ENCODE peak calls at places on chromosome 17, in four cellular contexts. T is stimulated activated CD8-positive, alpha-beta memory T cell treated with anti-CD3 and anti-CD28 coated beads, Interleukin-15, amount 100 ng/mL, for 1 hour; A is upper lobe of right lung; R is HEK293T. J is an unnamed sample.

GRCh38 chr17:57943140-57943539 is 12.1 kb downstream of the CUEDC1 start:
- DNase-seq in T (no peak), A (no peak), R (no peak), J (no peak)

GRCh38 chr17:17557796-17558195 is 33.7 kb downstream of the PEMT start:
- DNase-seq in T (no peak), A (no peak), R (no peak), J (peak; percentile 66)

GRCh38 chr17:37458805-37459204 is 30.9 kb upstream of the DUSP14 start:
- DNase-seq in T (no peak), A (no peak), R (no peak), J (no peak)

GRCh38 chr17:83128306-83129240 is 49.2 kb downstream of the METRNL start:
- DNase-seq in T (no peak), A (peak; percentile 53), R (no peak), J (no peak)

GRCh38 chr17:73340093-73340596 is 28.3 kb upstream of the CDC42EP4 start:
- DNase-seq in T (no peak), A (no peak), R (no peak), J (no peak)

GRCh38 chr17:44911133-44912001 is 3.9 kb downstream of the GFAP start:
- DNase-seq in T (no peak), A (peak; percentile 79), R (peak; percentile 71), J (peak; percentile 77)

GRCh38 chr17:19546289-19547065 is 12.8 kb downstream of the SLC47A1 start:
- DNase-seq in T (no peak), A (peak; percentile 73), R (no peak), J (peak; percentile 61)

GRCh38 chr17:62819511-62820221 is 11.6 kb upstream of the MARCHF10 start:
- DNase-seq in T (no peak), A (peak; percentile 84), R (peak; percentile 34), J (peak; percentile 63)

GRCh38 chr17:62179525-62180161 is 114.6 kb upstream of the MED13 start:
- DNase-seq in T (no peak), A (no peak), R (no peak), J (no peak)

GRCh38 chr17:44219126-44219635 is 294 bp downstream of the UBTF start:
- DNase-seq in T (no peak), A (peak; percentile 88), R (peak; percentile 73), J (peak; percentile 84)

GRCh38 chr17:32755045-32755805 is 121.7 kb downstream of the MYO1D start:
- DNase-seq in T (no peak), A (no peak), R (peak; percentile 24), J (no peak)

GRCh38 chr17:8436169-8436932 is 667 bp downstream of the NDEL1 start:
- DNase-seq in T (peak; percentile 17), A (peak; percentile 90), R (peak; percentile 64), J (peak; percentile 79)

GRCh38 chr17:64130559-64131001 is 636 bp upstream of the ERN1 start:
- DNase-seq in T (no peak), A (peak; percentile 72), R (no peak), J (no peak)

GRCh38 chr17:66549312-66549705 is 246.9 kb downstream of the PRKCA start:
- DNase-seq in T (no peak), A (no peak), R (no peak), J (no peak)

GRCh38 chr17:74259667-74260524 is 14.1 kb upstream of the DNAI2 start:
- DNase-seq in T (no peak), A (no peak), R (no peak), J (no peak)

GRCh38 chr17:10036511-10037061 is 131.5 kb upstream of the RCVRN start:
- DNase-seq in T (no peak), A (peak; percentile 73), R (no peak), J (peak; percentile 88)

GRCh38 chr17:64066709-64067108 is 46.3 kb upstream of the ICAM2 start:
- DNase-seq in T (no peak), A (no peak), R (no peak), J (no peak)

GRCh38 chr17:28020515-28020914 is 22.0 kb upstream of the NLK start:
- DNase-seq in T (no peak), A (no peak), R (no peak), J (no peak)

GRCh38 chr17:7403902-7404736 is at the start of gene TMEM256:
- DNase-seq in T (peak; percentile 89), A (peak; percentile 98), R (peak; percentile 93), J (peak; percentile 98)

GRCh38 chr17:38509772-38510423 is 81.6 kb downstream of the ARHGAP23 start:
- DNase-seq in T (no peak), A (no peak), R (no peak), J (no peak)

GRCh38 chr17:77365584-77366186 is 224.9 kb downstream of the SEC14L1 start:
- DNase-seq in T (no peak), A (peak; percentile 66), R (no peak), J (peak; percentile 65)

GRCh38 chr17:49497147-49498036 is 2.3 kb downstream of the NGFR start:
- DNase-seq in T (no peak), A (no peak), R (peak; percentile 61), J (peak; percentile 76)

GRCh38 chr17:77973953-77974352 is 15.4 kb downstream of the TNRC6C start:
- DNase-seq in T (no peak), A (no peak), R (no peak), J (no peak)

GRCh38 chr17:62778990-62779681 is 29.0 kb downstream of the MARCHF10 start:
- DNase-seq in T (no peak), A (peak; percentile 85), R (no peak), J (no peak)

GRCh38 chr17:15908378-15908777 is 36.6 kb upstream of the ADORA2B start:
- DNase-seq in T (no peak), A (no peak), R (no peak), J (no peak)

GRCh38 chr17:48998557-48999440 is 1.6 kb downstream of the IGF2BP1 start:
- DNase-seq in T (no peak), A (no peak), R (no peak), J (no peak)

GRCh38 chr17:10205549-10206185 is 7.3 kb upstream of the GAS7 start:
- DNase-seq in T (no peak), A (no peak), R (no peak), J (no peak)

GRCh38 chr17:4485676-4486646 is 12.7 kb upstream of the SPNS2 start:
- DNase-seq in T (peak; percentile 16), A (no peak), R (no peak), J (no peak)

GRCh38 chr17:1294157-1294717 is 14.8 kb downstream of the TRARG1 start:
- DNase-seq in T (peak; percentile 66), A (no peak), R (no peak), J (no peak)

GRCh38 chr17:49508891-49509587 is 13.9 kb downstream of the NGFR start:
- DNase-seq in T (no peak), A (no peak), R (no peak), J (no peak)

GRCh38 chr17:73099504-73099903 is 7.0 kb upstream of the SLC39A11 start:
- DNase-seq in T (no peak), A (no peak), R (no peak), J (no peak)

GRCh38 chr17:17693253-17693954 is 12.1 kb downstream of the RAI1 start:
- DNase-seq in T (no peak), A (peak; percentile 88), R (no peak), J (peak; percentile 81)

GRCh38 chr17:77002103-77003045 is 134.2 kb downstream of the MGAT5B start:
- DNase-seq in T (no peak), A (no peak), R (no peak), J (no peak)

GRCh38 chr17:27550974-27551505 is 79.9 kb upstream of the LGALS9 start:
- DNase-seq in T (no peak), A (no peak), R (no peak), J (no peak)